ENCODE peak calls at places on chromosomes 12 and 14, in eight cellular contexts. E is A549, K is GM12878, R is HCT116, M is K562, P is H1, Z is endothelial cell of umbilical vein, T is HepG2. B is an unnamed sample.

GRCh38 chr12:94202245-94203180 is 54.1 kb downstream of the PLXNC1 start:
- DNase-seq in R (no peak), Z (no peak), T (peak), K (no peak), P (no peak), M (no peak), E (no peak), B (no peak)

GRCh38 chr12:119749666-119750065 is 81.7 kb downstream of the PRKAB1 start:
- DNase-seq in K (no peak), E (no peak), R (no peak), P (no peak), T (no peak), Z (no peak), M (no peak), B (no peak)

GRCh38 chr12:39199371-39199770 is 243.5 kb downstream of the KIF21A start:
- DNase-seq in M (no peak), K (no peak), R (no peak), T (no peak), E (no peak), P (no peak), Z (peak), B (no peak)

GRCh38 chr14:26394114-26394855 is 203.5 kb downstream of the NOVA1 start:
- DNase-seq in M (no peak), E (no peak), K (no peak), P (no peak), R (no peak), T (no peak), Z (peak), B (no peak)

GRCh38 chr12:119728437-119728730 is 60.5 kb downstream of the PRKAB1 start:
- DNase-seq in R (no peak), T (no peak), P (no peak), K (no peak), M (no peak), E (no peak), Z (no peak), B (no peak)

GRCh38 chr12:42750356-42750755 is 160.8 kb upstream of the PRICKLE1 start:
- DNase-seq in K (no peak), M (no peak), T (no peak), R (no peak), Z (no peak), E (no peak), P (no peak), B (no peak)

GRCh38 chr12:105444809-105445102 is 114.3 kb downstream of the C12orf75 start:
- DNase-seq in Z (no peak), E (no peak), M (no peak), K (no peak), P (no peak), T (no peak), R (no peak), B (no peak)

GRCh38 chr12:132162508-132163031 is 18.3 kb downstream of the NOC4L start:
- DNase-seq in Z (no peak), P (no peak), T (no peak), R (no peak), K (no peak), M (no peak), E (no peak), B (peak)

GRCh38 chr14:50619569-50620141 is 48.5 kb downstream of the SAV1 start:
- DNase-seq in T (peak), K (peak), E (peak), Z (peak), M (peak), P (no peak), R (peak), B (peak)

GRCh38 chr14:81127785-81128184 is 93.0 kb downstream of the GTF2A1 start:
- DNase-seq in E (no peak), K (no peak), R (no peak), T (no peak), M (no peak), P (no peak), Z (no peak), B (peak)

GRCh38 chr14:98227727-98228111 is 1044.3 kb downstream of the BCL11B start:
- DNase-seq in M (no peak), T (no peak), P (no peak), Z (no peak), K (no peak), E (no peak), R (no peak), B (no peak)

GRCh38 chr12:107372229-107372658 is 278.9 kb upstream of the CRY1 start:
- DNase-seq in E (no peak), K (no peak), R (no peak), Z (no peak), P (no peak), T (no peak), M (no peak), B (peak)

GRCh38 chr14:29016050-29016900 is 249.7 kb downstream of the FOXG1 start:
- DNase-seq in E (peak), R (no peak), K (no peak), T (peak), M (peak), Z (peak), P (peak), B (peak)

GRCh38 chr14:104222396-104223036 is 84.1 kb downstream of the KIF26A start:
- DNase-seq in R (no peak), Z (no peak), P (no peak), M (no peak), K (no peak), E (no peak), T (no peak), B (no peak)

GRCh38 chr12:8018666-8019581 is 13.6 kb upstream of the FOXJ2 start:
- DNase-seq in R (peak), M (peak), E (no peak), K (no peak), P (peak), Z (no peak), T (peak), B (peak)

GRCh38 chr14:41973178-41973577 is 366.5 kb downstream of the LRFN5 start:
- DNase-seq in M (no peak), Z (no peak), P (no peak), K (no peak), E (no peak), R (no peak), T (no peak), B (peak)

GRCh38 chr12:130423991-130424857 is 86.5 kb downstream of the PIWIL1 start:
- DNase-seq in Z (no peak), E (no peak), M (no peak), R (no peak), T (no peak), K (no peak), P (peak), B (peak)

GRCh38 chr12:40157307-40157706 is 51.4 kb upstream of the SLC2A13 start:
- DNase-seq in P (no peak), R (no peak), Z (no peak), M (no peak), K (no peak), T (no peak), E (no peak), B (no peak)

GRCh38 chr12:108722463-108722862 is 8.9 kb downstream of the CORO1C start:
- DNase-seq in M (no peak), P (no peak), K (no peak), E (no peak), Z (no peak), R (no peak), T (no peak), B (no peak)

GRCh38 chr14:77574446-77575125 is 41.9 kb downstream of the SPTLC2 start:
- DNase-seq in M (no peak), P (no peak), K (no peak), Z (no peak), E (no peak), T (no peak), R (no peak), B (no peak)

GRCh38 chr14:22380511-22381455 is 208.2 kb downstream of the DAD1 start:
- DNase-seq in E (no peak), M (no peak), T (no peak), P (no peak), Z (no peak), K (no peak), R (no peak), B (no peak)

GRCh38 chr14:23119362-23120327 is 590 bp upstream of the CEBPE start:
- DNase-seq in P (no peak), E (no peak), M (no peak), R (no peak), K (no peak), Z (no peak), T (no peak), B (peak)

GRCh38 chr12:47504775-47505446 is 200.9 kb downstream of the RPAP3 start:
- DNase-seq in P (no peak), M (no peak), T (no peak), E (no peak), K (no peak), Z (peak), R (no peak), B (no peak)

GRCh38 chr12:94010307-94010706 is 138.1 kb upstream of the PLXNC1 start:
- DNase-seq in E (no peak), P (peak), R (no peak), T (no peak), Z (no peak), M (no peak), K (no peak), B (no peak)

GRCh38 chr14:101719708-101720107 is 41.8 kb upstream of the PPP2R5C start:
- DNase-seq in E (no peak), K (no peak), P (no peak), Z (no peak), M (no peak), T (peak), R (no peak), B (no peak)

GRCh38 chr14:93648440-93649168 is 139.7 kb downstream of the PRIMA1 start:
- DNase-seq in M (peak), R (peak), K (no peak), Z (no peak), T (peak), E (peak), P (no peak), B (peak)

GRCh38 chr12:130424858-130425697 is 87.4 kb downstream of the PIWIL1 start:
- DNase-seq in R (no peak), M (no peak), E (no peak), K (no peak), T (no peak), P (peak), Z (no peak), B (no peak)

GRCh38 chr12:54460317-54460935 is 13.0 kb downstream of the GTSF1 start:
- DNase-seq in M (no peak), T (no peak), E (no peak), Z (no peak), P (no peak), K (no peak), R (no peak), B (no peak)

GRCh38 chr12:54773593-54773992 is 80.7 kb upstream of the MUCL1 start:
- DNase-seq in T (no peak), R (no peak), K (no peak), M (no peak), Z (no peak), P (no peak), E (no peak), B (no peak)

GRCh38 chr12:108099778-108100177 is 29.3 kb upstream of the WSCD2 start:
- DNase-seq in K (no peak), M (no peak), P (no peak), T (no peak), E (no peak), R (no peak), Z (no peak), B (no peak)

GRCh38 chr12:113214938-113215400 is 6.3 kb upstream of the TPCN1 start:
- DNase-seq in P (no peak), E (peak), Z (peak), M (no peak), K (peak), T (peak), R (peak), B (peak)
- TF ChIP-seq MAX in P (no peak), E (no peak), Z (no peak), M (no peak), K (no peak), T (no peak), R (peak), B (peak)

DNA sequence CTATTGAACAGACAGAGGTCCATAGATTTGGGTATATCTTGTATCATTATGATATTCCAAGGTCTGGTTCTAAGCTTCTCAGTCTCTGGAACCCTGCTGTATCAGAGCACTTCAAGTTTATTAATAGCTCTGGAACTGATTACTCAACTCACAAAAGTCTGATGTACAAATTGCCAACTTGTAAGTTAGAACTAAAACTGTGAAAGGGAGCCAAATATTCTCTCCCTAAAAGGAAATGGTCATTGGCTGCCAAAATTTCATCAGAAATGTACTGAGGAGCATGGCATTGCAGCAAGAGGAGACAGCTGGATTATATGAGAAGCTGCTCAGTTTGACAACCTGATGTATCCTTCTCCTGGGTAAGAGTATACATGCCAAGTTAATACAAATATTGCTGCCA is 828.8 kb upstream of the SEL1L start:
- DNase-seq in M (no peak), K (no peak), Z (no peak), E (no peak), T (no peak), R (no peak), P (no peak), B (no peak)
- H3K4me3 ChIP-seq in M (no peak), K (no peak), Z (no peak), E (no peak), T (no peak), R (no peak), P (no peak), B (no peak)

GRCh38 chr12:53232641-53233538 is 881 bp upstream of the RARG start:
- DNase-seq in M (peak), Z (no peak), K (no peak), T (no peak), R (no peak), E (peak), P (no peak), B (peak)
- TF ChIP-seq POLR2A in M (no peak), Z (no peak), K (no peak), T (no peak), R (no peak), E (no peak), P (no peak), B (no peak)

GRCh38 chr14:73712540-73713141 is 1.5 kb downstream of the PNMA1 start:
- DNase-seq in R (no peak), E (no peak), T (no peak), M (peak), K (no peak), Z (peak), P (no peak), B (peak)
- TF ChIP-seq MAX in R (no peak), E (no peak), T (no peak), M (peak), K (peak), Z (no peak), P (no peak), B (no peak)

GRCh38 chr14:68771631-68772030 is 21.2 kb downstream of the ZFP36L1 start:
- DNase-seq in E (no peak), P (no peak), K (no peak), R (no peak), T (no peak), M (no peak), Z (peak), B (no peak)
- H3K4me3 ChIP-seq in E (no peak), P (no peak), K (no peak), R (no peak), T (no peak), M (no peak), Z (no peak), B (no peak)

GRCh38 chr12:50111417-50111692 is 681 bp upstream of the COX14 start:
- DNase-seq in E (no peak), P (no peak), R (no peak), M (no peak), K (no peak), T (no peak), Z (no peak), B (no peak)

GRCh38 chr12:50110762-50111416 is 1.1 kb upstream of the COX14 start:
- DNase-seq in T (peak), K (peak), Z (no peak), M (peak), P (peak), R (no peak), E (peak), B (peak)

GRCh38 chr12:50112456-50113218 is 601 bp downstream of the COX14 start:
- DNase-seq in M (peak), Z (no peak), R (no peak), P (no peak), K (no peak), E (no peak), T (peak), B (no peak)

GRCh38 chr12:50110127-50110761 is 1.8 kb upstream of the COX14 start:
- DNase-seq in Z (no peak), K (peak), T (peak), E (peak), P (peak), R (no peak), M (peak), B (peak)

GRCh38 chr12:50111693-50112455 is at the start of gene COX14:
- DNase-seq in P (peak), E (peak), R (peak), K (peak), T (peak), Z (peak), M (peak), B (peak)
- TF ChIP-seq POLR2A in P (no peak), E (peak), R (peak), K (peak), T (no peak), Z (peak), M (peak), B (peak)

B was measured in NB4.